ENCODE peak calls at places on chromosomes 5 and 9, in nine cellular contexts. One of them, this sample, is unnamed.

GRCh38 chr5:54844905-54845566 is 140.4 kb downstream of the ESM1 start:
- DNase-seq in H9: no peak
- DNase-seq in K562: peak; percentile 11
- DNase-seq in neuronal stem cell: peak; percentile 23
- DNase-seq in heart left ventricle: no peak
- DNase-seq in A549: peak; percentile 35
- DNase-seq in DND-41: no peak
- DNase-seq in GM23248: peak; percentile 56
- DNase-seq in uterus: no peak
- DNase-seq in this sample: no peak

GRCh38 chr5:160539431-160539830 is 117.8 kb downstream of the PTTG1 start:
- DNase-seq in H9: no peak
- DNase-seq in K562: no peak
- DNase-seq in neuronal stem cell: no peak
- DNase-seq in heart left ventricle: no peak
- DNase-seq in A549: no peak
- DNase-seq in DND-41: no peak
- DNase-seq in GM23248: peak; percentile 12
- DNase-seq in uterus: no peak
- DNase-seq in this sample: no peak

GRCh38 chr5:45796959-45797553 is 100.9 kb upstream of the HCN1 start:
- DNase-seq in H9: no peak
- DNase-seq in K562: peak; percentile 37
- DNase-seq in neuronal stem cell: no peak
- DNase-seq in heart left ventricle: no peak
- DNase-seq in A549: peak; percentile 5
- DNase-seq in DND-41: no peak
- DNase-seq in GM23248: no peak
- DNase-seq in uterus: no peak
- DNase-seq in this sample: no peak

GRCh38 chr5:77987331-77987730 is 211.2 kb upstream of the TBCA start:
- DNase-seq in H9: no peak
- DNase-seq in K562: no peak
- DNase-seq in neuronal stem cell: no peak
- DNase-seq in heart left ventricle: no peak
- DNase-seq in A549: no peak
- DNase-seq in DND-41: no peak
- DNase-seq in GM23248: no peak
- DNase-seq in uterus: no peak
- DNase-seq in this sample: no peak

GRCh38 chr5:55451976-55452375 is 82.8 kb downstream of the PLPP1 start:
- DNase-seq in H9: no peak
- DNase-seq in K562: no peak
- DNase-seq in neuronal stem cell: no peak
- DNase-seq in heart left ventricle: no peak
- DNase-seq in A549: no peak
- DNase-seq in DND-41: no peak
- DNase-seq in GM23248: no peak
- DNase-seq in uterus: no peak
- DNase-seq in this sample: no peak

GRCh38 chr9:3292311-3292710 is 233.5 kb downstream of the RFX3 start:
- DNase-seq in H9: no peak
- DNase-seq in K562: no peak
- DNase-seq in neuronal stem cell: no peak
- DNase-seq in heart left ventricle: no peak
- DNase-seq in A549: no peak
- DNase-seq in DND-41: no peak
- DNase-seq in GM23248: peak; percentile 42
- DNase-seq in uterus: no peak
- DNase-seq in this sample: no peak

GRCh38 chr9:72894342-72894741 is 58.5 kb downstream of the ALDH1A1 start:
- DNase-seq in H9: no peak
- DNase-seq in K562: no peak
- DNase-seq in neuronal stem cell: peak; percentile 41
- DNase-seq in heart left ventricle: no peak
- DNase-seq in A549: no peak
- DNase-seq in DND-41: no peak
- DNase-seq in GM23248: peak; percentile 92
- DNase-seq in uterus: no peak
- DNase-seq in this sample: no peak

GRCh38 chr5:132640613-132641012 is 17.4 kb upstream of the IL13 start:
- DNase-seq in H9: no peak
- DNase-seq in K562: no peak
- DNase-seq in neuronal stem cell: no peak
- DNase-seq in heart left ventricle: no peak
- DNase-seq in A549: no peak
- DNase-seq in DND-41: no peak
- DNase-seq in GM23248: no peak
- DNase-seq in uterus: no peak
- DNase-seq in this sample: no peak

GRCh38 chr9:110432253-110432652 is 94.6 kb upstream of the TXNDC8 start:
- DNase-seq in H9: no peak
- DNase-seq in K562: no peak
- DNase-seq in neuronal stem cell: no peak
- DNase-seq in heart left ventricle: no peak
- DNase-seq in A549: no peak
- DNase-seq in DND-41: no peak
- DNase-seq in GM23248: peak; percentile 89
- DNase-seq in uterus: no peak
- DNase-seq in this sample: no peak

GRCh38 chr9:91771864-91772263 is 178.2 kb downstream of the ROR2 start:
- DNase-seq in H9: no peak
- DNase-seq in K562: no peak
- DNase-seq in neuronal stem cell: no peak
- DNase-seq in heart left ventricle: no peak
- DNase-seq in A549: no peak
- DNase-seq in DND-41: no peak
- DNase-seq in GM23248: peak; percentile 78
- DNase-seq in uterus: no peak
- DNase-seq in this sample: no peak

GRCh38 chr5:72189135-72189534 is 81.9 kb downstream of the MAP1B start:
- DNase-seq in H9: no peak
- DNase-seq in K562: no peak
- DNase-seq in neuronal stem cell: no peak
- DNase-seq in heart left ventricle: no peak
- DNase-seq in A549: no peak
- DNase-seq in DND-41: no peak
- DNase-seq in GM23248: no peak
- DNase-seq in uterus: no peak
- DNase-seq in this sample: no peak

GRCh38 chr5:142979636-142980035 is 209.5 kb downstream of the ARHGAP26 start:
- DNase-seq in H9: peak; percentile 44
- DNase-seq in K562: no peak
- DNase-seq in neuronal stem cell: no peak
- DNase-seq in heart left ventricle: no peak
- DNase-seq in A549: no peak
- DNase-seq in DND-41: no peak
- DNase-seq in GM23248: no peak
- DNase-seq in uterus: no peak
- DNase-seq in this sample: no peak

DNA sequence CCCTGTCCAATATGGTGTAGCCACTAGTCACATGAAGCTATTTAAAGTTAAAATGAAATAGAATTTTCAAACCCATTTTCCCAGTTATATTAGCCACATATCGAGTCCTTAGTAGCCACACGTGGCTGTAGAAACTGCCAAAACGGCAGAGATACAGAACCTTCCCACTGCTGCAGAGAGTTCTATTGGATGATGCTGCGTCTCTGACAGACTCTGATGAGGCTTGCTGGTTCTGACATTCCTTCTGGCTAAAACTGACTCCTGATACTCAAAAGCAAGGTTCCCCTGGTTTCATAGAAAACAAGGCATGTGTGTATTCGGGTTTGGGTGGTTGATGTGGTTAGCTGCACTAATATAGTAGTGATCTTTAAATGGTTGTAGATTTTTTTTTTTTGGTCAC is 91.5 kb downstream of the TLE4 start:
- DNase-seq in H9: no peak
- DNase-seq in K562: no peak
- DNase-seq in neuronal stem cell: peak; percentile 33
- DNase-seq in heart left ventricle: no peak
- DNase-seq in A549: no peak
- DNase-seq in DND-41: no peak
- DNase-seq in GM23248: peak; percentile 64
- DNase-seq in uterus: no peak
- DNase-seq in this sample: no peak
- H3K27ac ChIP-seq in H9: no peak overlapping the region
- H3K27ac ChIP-seq in K562: no peak overlapping the region
- H3K27ac ChIP-seq in neuronal stem cell: peak overlapping the region; percentile 81
- H3K27ac ChIP-seq in heart left ventricle: no peak overlapping the region
- H3K27ac ChIP-seq in A549: no peak overlapping the region
- H3K27ac ChIP-seq in DND-41: no peak overlapping the region
- H3K27ac ChIP-seq in GM23248: peak overlapping the region; percentile 28
- H3K27ac ChIP-seq in uterus: no peak overlapping the region
- H3K27ac ChIP-seq in this sample: no peak overlapping the region

DNA sequence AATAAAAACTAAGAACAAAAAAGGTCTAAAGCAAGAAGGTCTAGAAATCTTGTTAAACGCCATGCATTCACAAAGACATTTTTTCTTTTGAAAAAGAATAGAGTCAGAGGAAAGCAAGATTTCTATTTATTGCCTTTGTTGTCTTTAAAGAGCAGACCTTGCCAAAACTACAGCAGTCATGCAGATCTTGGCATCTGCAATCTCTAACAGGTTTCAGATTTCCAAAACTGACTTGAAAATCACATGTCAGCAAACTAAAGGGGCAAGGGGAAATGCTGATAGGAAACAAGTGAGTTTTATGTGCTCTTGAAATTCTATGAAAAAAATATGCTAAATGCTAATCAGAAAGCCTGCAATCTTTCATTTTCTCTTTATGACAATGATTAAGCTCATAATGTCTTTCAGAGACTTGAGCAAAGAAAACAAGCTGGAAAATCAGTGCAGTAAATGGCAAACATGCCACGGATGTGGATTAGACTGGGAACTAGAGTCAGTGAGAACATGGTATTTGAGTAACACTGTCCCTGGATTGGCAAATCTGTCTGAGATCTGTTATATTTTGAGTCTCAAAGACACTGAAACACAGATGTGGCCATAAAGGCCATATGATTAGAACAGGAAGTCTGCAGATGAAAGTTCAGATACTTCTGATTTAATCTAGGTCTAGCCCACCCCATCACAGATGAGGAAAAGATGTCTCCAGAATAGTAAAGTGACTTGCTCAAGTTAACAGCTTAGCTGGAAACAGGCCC is 361.4 kb upstream of the RPS23 start:
- DNase-seq in H9: no peak
- DNase-seq in K562: no peak
- DNase-seq in neuronal stem cell: no peak
- DNase-seq in heart left ventricle: no peak
- DNase-seq in A549: no peak
- DNase-seq in DND-41: peak; percentile 48
- DNase-seq in GM23248: no peak
- DNase-seq in uterus: no peak
- DNase-seq in this sample: no peak
- H3K27ac ChIP-seq in H9: no peak overlapping the region
- H3K27ac ChIP-seq in K562: no peak overlapping the region
- H3K27ac ChIP-seq in neuronal stem cell: no peak overlapping the region
- H3K27ac ChIP-seq in heart left ventricle: no peak overlapping the region
- H3K27ac ChIP-seq in A549: no peak overlapping the region
- H3K27ac ChIP-seq in DND-41: peak overlapping the region; percentile 88
- H3K27ac ChIP-seq in GM23248: no peak overlapping the region
- H3K27ac ChIP-seq in uterus: no peak overlapping the region
- H3K27ac ChIP-seq in this sample: peak overlapping the region; percentile 59

GRCh38 chr5:52727001-52727400 is 60.7 kb upstream of the ITGA1 start:
- DNase-seq in H9: no peak
- DNase-seq in K562: no peak
- DNase-seq in neuronal stem cell: no peak
- DNase-seq in heart left ventricle: no peak
- DNase-seq in A549: no peak
- DNase-seq in DND-41: peak; percentile 45
- DNase-seq in GM23248: no peak
- DNase-seq in uterus: no peak
- DNase-seq in this sample: no peak

GRCh38 chr5:52727568-52727967 is 60.1 kb upstream of the ITGA1 start:
- DNase-seq in H9: no peak
- DNase-seq in K562: no peak
- DNase-seq in neuronal stem cell: no peak
- DNase-seq in heart left ventricle: no peak
- DNase-seq in A549: no peak
- DNase-seq in DND-41: peak; percentile 31
- DNase-seq in GM23248: peak; percentile 91
- DNase-seq in uterus: peak; percentile 19
- DNase-seq in this sample: no peak

GRCh38 chr5:52725781-52726180 is 61.9 kb upstream of the ITGA1 start:
- DNase-seq in H9: no peak
- DNase-seq in K562: no peak
- DNase-seq in neuronal stem cell: no peak
- DNase-seq in heart left ventricle: peak; percentile 60
- DNase-seq in A549: no peak
- DNase-seq in DND-41: peak; percentile 64
- DNase-seq in GM23248: no peak
- DNase-seq in uterus: no peak
- DNase-seq in this sample: no peak

GRCh38 chr5:52728201-52728600 is 59.5 kb upstream of the ITGA1 start:
- DNase-seq in H9: no peak
- DNase-seq in K562: no peak
- DNase-seq in neuronal stem cell: no peak
- DNase-seq in heart left ventricle: no peak
- DNase-seq in A549: no peak
- DNase-seq in DND-41: no peak
- DNase-seq in GM23248: no peak
- DNase-seq in uterus: no peak
- DNase-seq in this sample: no peak

GRCh38 chr5:52725065-52725746 is 62.5 kb upstream of the ITGA1 start:
- DNase-seq in H9: no peak
- DNase-seq in K562: no peak
- DNase-seq in neuronal stem cell: no peak
- DNase-seq in heart left ventricle: no peak
- DNase-seq in A549: no peak
- DNase-seq in DND-41: peak; percentile 92
- DNase-seq in GM23248: no peak
- DNase-seq in uterus: no peak
- DNase-seq in this sample: no peak
- H3K27ac ChIP-seq in H9: no peak overlapping the region
- H3K27ac ChIP-seq in K562: no peak overlapping the region
- H3K27ac ChIP-seq in neuronal stem cell: no peak overlapping the region
- H3K27ac ChIP-seq in heart left ventricle: peak overlapping the region; percentile 69
- H3K27ac ChIP-seq in A549: no peak overlapping the region
- H3K27ac ChIP-seq in DND-41: peak overlapping the region; percentile 96
- H3K27ac ChIP-seq in GM23248: no peak overlapping the region
- H3K27ac ChIP-seq in uterus: peak overlapping the region; percentile 71
- H3K27ac ChIP-seq in this sample: no peak overlapping the region

DNA sequence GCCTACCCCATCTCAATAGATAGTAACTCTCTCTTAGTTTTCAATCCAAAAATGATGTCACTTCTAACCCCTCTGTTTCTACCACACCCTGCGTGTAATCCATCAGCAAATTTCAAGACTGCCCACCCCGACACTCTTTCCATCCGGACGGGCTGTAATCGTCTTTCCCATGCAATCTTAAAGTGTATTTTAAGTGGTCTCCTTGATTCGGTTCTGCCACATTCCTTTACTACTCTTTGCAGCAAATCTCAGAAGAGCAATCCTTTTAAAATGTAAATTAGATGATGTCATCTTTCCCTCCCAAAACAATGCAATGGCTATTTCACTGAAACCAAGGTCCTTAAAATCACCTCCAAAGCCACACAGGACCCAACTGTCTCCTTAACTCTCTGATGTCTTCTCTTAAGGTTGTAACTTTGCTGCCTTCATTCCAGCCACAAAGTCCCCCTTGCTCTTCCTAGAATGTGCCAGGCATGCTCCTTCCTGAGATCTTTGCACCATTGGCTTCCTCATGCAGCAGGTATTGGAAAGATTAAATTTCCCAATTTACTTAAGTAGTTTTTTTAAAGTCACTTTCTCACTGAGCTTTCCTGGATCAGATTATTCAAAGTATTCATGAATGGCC is 932.5 kb upstream of the WWC1 start:
- DNase-seq in H9: peak; percentile 36
- DNase-seq in K562: no peak
- DNase-seq in neuronal stem cell: no peak
- DNase-seq in heart left ventricle: no peak
- DNase-seq in A549: no peak
- DNase-seq in DND-41: no peak
- DNase-seq in GM23248: no peak
- DNase-seq in uterus: no peak
- DNase-seq in this sample: no peak
- H3K27ac ChIP-seq in H9: peak overlapping the region; percentile 97
- H3K27ac ChIP-seq in K562: no peak overlapping the region
- H3K27ac ChIP-seq in neuronal stem cell: no peak overlapping the region
- H3K27ac ChIP-seq in heart left ventricle: no peak overlapping the region
- H3K27ac ChIP-seq in A549: no peak overlapping the region
- H3K27ac ChIP-seq in DND-41: no peak overlapping the region
- H3K27ac ChIP-seq in GM23248: no peak overlapping the region
- H3K27ac ChIP-seq in uterus: no peak overlapping the region
- H3K27ac ChIP-seq in this sample: no peak overlapping the region

This sample was measured in coronary artery.